ENCODE peak calls at places on chromosomes 7 and 10, in ten cellular contexts. C, L, A, Y, J, Z, S, K, Q and I are unnamed samples.

GRCh38 chr7:101936612-101937231 is 119.3 kb downstream of the CUX1 start:
- DNase-seq in C (no peak), L (no peak), A (no peak), Y (no peak), J (peak), Z (no peak), S (no peak), K (no peak), Q (no peak), I (no peak)

GRCh38 chr10:132052124-132052523 is 13.6 kb upstream of the JAKMIP3 start:
- DNase-seq in C (no peak), L (no peak), A (no peak), Y (no peak), J (no peak), Z (no peak), S (no peak), K (no peak), Q (no peak), I (no peak)

GRCh38 chr10:22733992-22734391 is 19.6 kb upstream of the PIP4K2A start:
- DNase-seq in C (no peak), L (no peak), A (no peak), Y (no peak), J (no peak), Z (no peak), S (no peak), K (no peak), Q (no peak), I (no peak)

GRCh38 chr10:20369863-20370736 is 527.0 kb downstream of the NEBL start:
- DNase-seq in C (no peak), L (no peak), A (no peak), Y (no peak), J (no peak), Z (no peak), S (no peak), K (no peak), Q (no peak), I (no peak)

GRCh38 chr10:60281792-60282353 is 107.8 kb downstream of the ANK3 start:
- DNase-seq in C (no peak), L (no peak), A (no peak), Y (peak), J (no peak), Z (no peak), S (no peak), K (no peak), Q (no peak), I (no peak)

GRCh38 chr7:105849122-105849855 is 27.1 kb downstream of the ATXN7L1 start:
- DNase-seq in C (no peak), L (no peak), A (no peak), Y (peak), J (no peak), Z (peak), S (no peak), K (no peak), Q (no peak), I (peak)

GRCh38 chr10:97596101-97597055 is 6.9 kb downstream of the C10orf62 start:
- DNase-seq in C (no peak), L (no peak), A (no peak), Y (peak), J (no peak), Z (no peak), S (no peak), K (no peak), Q (no peak), I (no peak)

GRCh38 chr10:50275650-50276235 is 24.4 kb upstream of the ASAH2 start:
- DNase-seq in C (no peak), L (no peak), A (no peak), Y (peak), J (peak), Z (no peak), S (peak), K (peak), Q (peak), I (peak)

GRCh38 chr7:100859856-100860255 is 7.3 kb upstream of the TRIP6 start:
- DNase-seq in C (no peak), L (no peak), A (no peak), Y (no peak), J (no peak), Z (no peak), S (no peak), K (no peak), Q (no peak), I (no peak)

GRCh38 chr10:71812016-71812912 is 38.8 kb downstream of the PSAP start:
- DNase-seq in C (no peak), L (no peak), A (peak), Y (peak), J (peak), Z (peak), S (peak), K (no peak), Q (peak), I (peak)

GRCh38 chr10:79186742-79187544 is 118.2 kb downstream of the ZMIZ1 start:
- DNase-seq in C (no peak), L (no peak), A (no peak), Y (no peak), J (no peak), Z (no peak), S (no peak), K (no peak), Q (no peak), I (no peak)

GRCh38 chr7:95322396-95322795 is 1.9 kb downstream of the PON1 start:
- DNase-seq in C (no peak), L (no peak), A (no peak), Y (peak), J (no peak), Z (no peak), S (no peak), K (no peak), Q (no peak), I (no peak)

GRCh38 chr7:92949748-92950147 is 113.4 kb upstream of the CDK6 start:
- DNase-seq in C (no peak), L (no peak), A (no peak), Y (no peak), J (no peak), Z (no peak), S (no peak), K (no peak), Q (no peak), I (no peak)

GRCh38 chr10:98226508-98227144 is 41.4 kb downstream of the LOXL4 start:
- DNase-seq in C (no peak), L (no peak), A (no peak), Y (no peak), J (no peak), Z (no peak), S (no peak), K (no peak), Q (no peak), I (no peak)

GRCh38 chr7:149878523-149878921 is 4.8 kb downstream of the ATP6V0E2 start:
- DNase-seq in C (no peak), L (no peak), A (no peak), Y (no peak), J (no peak), Z (no peak), S (no peak), K (no peak), Q (no peak), I (no peak)

GRCh38 chr10:75853085-75853484 is 421.7 kb downstream of the LRMDA start:
- DNase-seq in C (no peak), L (no peak), A (no peak), Y (no peak), J (no peak), Z (no peak), S (no peak), K (no peak), Q (no peak), I (no peak)

GRCh38 chr10:68647928-68648327 is 73.1 kb upstream of the CCAR1 start:
- DNase-seq in C (no peak), L (no peak), A (no peak), Y (peak), J (no peak), Z (no peak), S (no peak), K (no peak), Q (no peak), I (no peak)

GRCh38 chr7:48074231-48074654 is 14.8 kb upstream of the UPP1 start:
- DNase-seq in C (no peak), L (no peak), A (no peak), Y (peak), J (no peak), Z (no peak), S (no peak), K (no peak), Q (no peak), I (no peak)